ENCODE peak calls at places on chromosomes 2 and 18, in five cellular contexts. B, V, U, K and G are unnamed samples.

GRCh38 chr2:36322108-36322507 is 33.5 kb upstream of the CRIM1 start:
- DNase-seq in B (peak), V (peak), U (peak), K (no peak), G (peak)

GRCh38 chr2:178109813-178110212 is 2.4 kb upstream of the RBM45 start:
- DNase-seq in B (peak), V (peak), U (peak), K (no peak), G (peak)

GRCh38 chr2:134366359-134366758 is 112.5 kb downstream of the MGAT5 start:
- DNase-seq in B (no peak), V (no peak), U (no peak), K (no peak), G (no peak)

GRCh38 chr18:44594779-44595467 is 85.8 kb upstream of the SETBP1 start:
- DNase-seq in B (no peak), V (peak), U (peak), K (no peak), G (peak)

GRCh38 chr2:71813315-71813714 is 334.3 kb downstream of the CYP26B1 start:
- DNase-seq in B (no peak), V (no peak), U (no peak), K (no peak), G (no peak)

GRCh38 chr2:45713126-45713525 is 61.7 kb downstream of the PRKCE start:
- DNase-seq in B (no peak), V (no peak), U (no peak), K (no peak), G (no peak)

GRCh38 chr18:56645415-56646016 is 5.6 kb upstream of the WDR7 start:
- DNase-seq in B (peak), V (no peak), U (peak), K (peak), G (peak)

GRCh38 chr2:141557329-141558098 is 573.3 kb downstream of the LRP1B start:
- DNase-seq in B (no peak), V (peak), U (peak), K (peak), G (peak)

GRCh38 chr18:26215247-26215970 is 10.8 kb upstream of the TAF4B start:
- DNase-seq in B (no peak), V (no peak), U (no peak), K (peak), G (no peak)

GRCh38 chr18:58105206-58105907 is 61.3 kb downstream of the NEDD4L start:
- DNase-seq in B (no peak), V (no peak), U (no peak), K (no peak), G (no peak)

GRCh38 chr18:22975508-22975907 is 42.4 kb downstream of the RBBP8 start:
- DNase-seq in B (no peak), V (no peak), U (no peak), K (no peak), G (no peak)

GRCh38 chr18:79584491-79585394 is 94.9 kb upstream of the CTDP1 start:
- DNase-seq in B (no peak), V (no peak), U (no peak), K (no peak), G (no peak)

GRCh38 chr2:197265931-197266330 is 44.6 kb downstream of the ANKRD44 start:
- DNase-seq in B (no peak), V (no peak), U (no peak), K (no peak), G (no peak)

GRCh38 chr18:62678847-62679535 is 36.4 kb upstream of the PHLPP1 start:
- DNase-seq in B (no peak), V (no peak), U (no peak), K (no peak), G (no peak)

GRCh38 chr18:36809590-36810381 is 19.0 kb downstream of the TPGS2 start:
- DNase-seq in B (peak), V (peak), U (peak), K (peak), G (peak)

GRCh38 chr2:17835511-17835910 is 19.3 kb downstream of the MSGN1 start:
- DNase-seq in B (no peak), V (no peak), U (no peak), K (no peak), G (no peak)

GRCh38 chr2:234989183-234989701 is 37.4 kb downstream of the SH3BP4 start:
- DNase-seq in B (peak), V (peak), U (peak), K (no peak), G (no peak)

GRCh38 chr2:27798948-27799645 is 27.6 kb downstream of the MRPL33 start:
- DNase-seq in B (peak), V (peak), U (peak), K (no peak), G (peak)

GRCh38 chr2:136423516-136423996 is 305.6 kb upstream of the CXCR4 start:
- DNase-seq in B (peak), V (peak), U (peak), K (peak), G (peak)

GRCh38 chr2:12070153-12070552 is 323.7 kb downstream of the LPIN1 start:
- DNase-seq in B (no peak), V (no peak), U (no peak), K (no peak), G (no peak)

GRCh38 chr2:70321377-70321776 is 19.5 kb upstream of the FAM136A start:
- DNase-seq in B (no peak), V (no peak), U (no peak), K (peak), G (no peak)

GRCh38 chr2:39875182-39875913 is 96.3 kb upstream of the THUMPD2 start:
- DNase-seq in B (peak), V (peak), U (no peak), K (no peak), G (peak)

GRCh38 chr2:203451686-203452085 is 83.4 kb downstream of the RAPH1 start:
- DNase-seq in B (no peak), V (no peak), U (peak), K (peak), G (peak)

GRCh38 chr2:157874997-157875719 is 972 bp downstream of the ACVR1 start:
- DNase-seq in B (peak), V (peak), U (peak), K (no peak), G (peak)